ENCODE peak calls at places on chromosomes 6 and 20, in nine cellular contexts. U is NCI-H1105; D is stimulated activated CD4-positive, alpha-beta T cell treated with anti-CD3 and anti-CD28 coated beads, Interleukin-15, amount 100 ng/mL, for 1 hour; V is cardiac fibroblast; B is right cardiac atrium; J is WTC11; L is stimulated activated effector memory CD8-positive, alpha-beta T cell treated with anti-CD3 and anti-CD28 coated beads, Interleukin-12 subunit alpha, Interleukin-12 subunit beta, amount 100 ng/mL, for 72 hours; H is nephron progenitor cell; X is stimulated activated naive B cell treated with anti-CD40 and anti-IgM and Interleukin-4, amounts not matched to agents 10 μg/mL and 1 μg/mL and 100 μg/mL, for 72 hours. Z is an unnamed sample.
A peak's percentile ranks its signal among the peaks of the same experiment; 100 is the strongest.

GRCh38 chr6:38427492-38428210 is 212.1 kb downstream of the BTBD9 start:
- DNase-seq in U (no peak), D (no peak), V (no peak), B (no peak), J (no peak), L (no peak), H (no peak), X (peak; percentile 20), Z (peak; percentile 27)

GRCh38 chr6:112298021-112298745 is 43.8 kb upstream of the LAMA4 start:
- DNase-seq in U (no peak), D (no peak), V (peak; percentile 91), B (no peak), J (no peak), L (no peak), H (no peak), X (no peak), Z (no peak)

GRCh38 chr6:125124250-125124777 is 29.3 kb upstream of the TPD52L1 start:
- DNase-seq in U (no peak), D (no peak), V (no peak), B (no peak), J (no peak), L (no peak), H (no peak), X (no peak), Z (no peak)

GRCh38 chr6:160030103-160030502 is 61.2 kb downstream of the IGF2R start:
- DNase-seq in U (peak; percentile 54), D (no peak), V (peak; percentile 95), B (peak; percentile 93), J (no peak), L (no peak), H (peak; percentile 29), X (no peak), Z (no peak)

GRCh38 chr6:148118303-148118702 is 224.3 kb upstream of the SASH1 start:
- DNase-seq in U (no peak), D (no peak), V (no peak), B (no peak), J (no peak), L (no peak), H (no peak), X (no peak), Z (no peak)

GRCh38 chr6:55901765-55902164 is 26.4 kb upstream of the BMP5 start:
- DNase-seq in U (no peak), D (no peak), V (no peak), B (no peak), J (no peak), L (no peak), H (no peak), X (no peak), Z (no peak)

GRCh38 chr6:168410035-168410434 is 30.9 kb upstream of the SMOC2 start:
- DNase-seq in U (no peak), D (no peak), V (no peak), B (no peak), J (no peak), L (no peak), H (no peak), X (no peak), Z (no peak)

GRCh38 chr6:36201612-36202011 is 5.1 kb downstream of the BRPF3 start:
- DNase-seq in U (no peak), D (no peak), V (no peak), B (no peak), J (no peak), L (no peak), H (no peak), X (no peak), Z (no peak)

GRCh38 chr6:127031511-127031910 is 87.0 kb upstream of the RSPO3 start:
- DNase-seq in U (peak; percentile 76), D (no peak), V (no peak), B (no peak), J (no peak), L (no peak), H (no peak), X (no peak), Z (no peak)

GRCh38 chr6:138467901-138468300 is 31.4 kb downstream of the NHSL1 start:
- DNase-seq in U (no peak), D (no peak), V (no peak), B (no peak), J (no peak), L (no peak), H (no peak), X (no peak), Z (no peak)

GRCh38 chr20:1360094-1360493 is 31.2 kb upstream of the SDCBP2 start:
- DNase-seq in U (no peak), D (no peak), V (no peak), B (no peak), J (no peak), L (no peak), H (no peak), X (no peak), Z (no peak)

GRCh38 chr20:40683221-40683893 is 5.7 kb downstream of the MAFB start:
- DNase-seq in U (no peak), D (no peak), V (peak; percentile 53), B (peak; percentile 85), J (peak; percentile 49), L (no peak), H (peak; percentile 59), X (no peak), Z (no peak)

GRCh38 chr6:169449221-169449620 is 195.6 kb upstream of the THBS2 start:
- DNase-seq in U (no peak), D (no peak), V (peak; percentile 12), B (no peak), J (no peak), L (no peak), H (no peak), X (no peak), Z (no peak)

GRCh38 chr6:35594503-35595186 is 81.9 kb upstream of the TULP1 start:
- DNase-seq in U (no peak), D (no peak), V (no peak), B (no peak), J (no peak), L (no peak), H (no peak), X (no peak), Z (no peak)

GRCh38 chr20:29497261-29497671 is 1760.2 kb upstream of the DEFB115 start:
- DNase-seq in U (peak; percentile 35), D (no peak), V (peak; percentile 10), B (peak; percentile 58), J (no peak), L (no peak), H (no peak), X (peak; percentile 8), Z (peak; percentile 40)

GRCh38 chr6:5338177-5338960 is 77.1 kb downstream of the FARS2 start:
- DNase-seq in U (no peak), D (no peak), V (no peak), B (no peak), J (no peak), L (no peak), H (no peak), X (no peak), Z (no peak)

GRCh38 chr6:12163149-12163548 is 127.0 kb upstream of the EDN1 start:
- DNase-seq in U (no peak), D (peak; percentile 4), V (no peak), B (no peak), J (no peak), L (no peak), H (no peak), X (no peak), Z (no peak)

GRCh38 chr20:6994452-6994851 is 227.0 kb downstream of the BMP2 start:
- DNase-seq in U (no peak), D (no peak), V (no peak), B (no peak), J (no peak), L (no peak), H (no peak), X (no peak), Z (no peak)

GRCh38 chr20:43534016-43534415 is 24.8 kb upstream of the SGK2 start:
- DNase-seq in U (no peak), D (no peak), V (no peak), B (no peak), J (no peak), L (no peak), H (no peak), X (no peak), Z (no peak)

GRCh38 chr6:138815797-138816528 is 20.1 kb downstream of the ECT2L start:
- DNase-seq in U (peak; percentile 63), D (no peak), V (peak; percentile 84), B (no peak), J (no peak), L (no peak), H (no peak), X (no peak), Z (peak; percentile 76)

GRCh38 chr6:3324262-3324942 is 65.7 kb downstream of the PSMG4 start:
- DNase-seq in U (no peak), D (no peak), V (peak; percentile 81), B (no peak), J (no peak), L (peak; percentile 15), H (no peak), X (peak; percentile 33), Z (no peak)

GRCh38 chr6:38143191-38144154 is 323.9 kb downstream of the ZFAND3 start:
- DNase-seq in U (no peak), D (no peak), V (no peak), B (no peak), J (no peak), L (no peak), H (no peak), X (no peak), Z (no peak)

GRCh38 chr6:42335896-42336295 is 115.8 kb downstream of the TRERF1 start:
- DNase-seq in U (no peak), D (no peak), V (no peak), B (no peak), J (no peak), L (no peak), H (no peak), X (no peak), Z (no peak)

GRCh38 chr6:129539032-129539431 is 170.9 kb downstream of the ARHGAP18 start:
- DNase-seq in U (no peak), D (no peak), V (no peak), B (no peak), J (no peak), L (no peak), H (no peak), X (no peak), Z (no peak)

GRCh38 chr6:52502306-52503029 is 74.4 kb downstream of the TRAM2 start:
- DNase-seq in U (no peak), D (no peak), V (no peak), B (no peak), J (no peak), L (no peak), H (no peak), X (no peak), Z (no peak)

GRCh38 chr6:26184492-26184891 is 97.3 kb downstream of the HFE start:
- DNase-seq in U (no peak), D (no peak), V (no peak), B (no peak), J (no peak), L (no peak), H (no peak), X (no peak), Z (no peak)

GRCh38 chr20:1994627-1995026 is 769 bp upstream of the PDYN start:
- DNase-seq in U (no peak), D (no peak), V (no peak), B (no peak), J (no peak), L (no peak), H (no peak), X (no peak), Z (no peak)

GRCh38 chr6:31579546-31580445 is 2.4 kb downstream of the LTB start:
- DNase-seq in U (no peak), D (no peak), V (no peak), B (no peak), J (no peak), L (no peak), H (no peak), X (no peak), Z (no peak)

GRCh38 chr6:14758421-14759043 is 487.3 kb upstream of the JARID2 start:
- DNase-seq in U (peak; percentile 79), D (no peak), V (no peak), B (no peak), J (no peak), L (no peak), H (no peak), X (no peak), Z (peak; percentile 81)

GRCh38 chr6:126030045-126030444 is 43.7 kb downstream of the TRMT11 start:
- DNase-seq in U (no peak), D (no peak), V (peak; percentile 24), B (no peak), J (no peak), L (no peak), H (no peak), X (no peak), Z (no peak)

GRCh38 chr20:46215913-46216707 is 92.2 kb downstream of the CDH22 start:
- DNase-seq in U (no peak), D (no peak), V (peak; percentile 46), B (peak; percentile 79), J (peak; percentile 63), L (no peak), H (peak; percentile 33), X (no peak), Z (no peak)

Z was measured in T47D.